ENCODE peak calls at places on chromosomes 16 and 17, in six cellular contexts. Y is cardiac muscle cell, T is foreskin fibroblast, F is fibroblast of lung, M is bronchial epithelial cell, A is progenitor cell of endocrine pancreas. Q is an unnamed sample.

GRCh38 chr16:80791411-80791810 is 13.0 kb downstream of the CDYL2 start:
- DNase-seq in F (peak), T (no peak), Y (no peak), M (no peak), A (no peak), Q (no peak)

GRCh38 chr16:75064403-75065148 is 52.0 kb downstream of the LDHD start:
- DNase-seq in F (peak), T (no peak), Y (no peak), M (peak), A (no peak), Q (no peak)

GRCh38 chr16:82935781-82936180 is 309.0 kb downstream of the CDH13 start:
- DNase-seq in T (no peak), M (no peak), A (no peak), Y (no peak), F (no peak), Q (no peak)

GRCh38 chr17:36938566-36939058 is 1.3 kb downstream of the LHX1 start:
- DNase-seq in F (no peak), Y (no peak), T (no peak), A (no peak), M (no peak), Q (no peak)

GRCh38 chr16:56565023-56565477 is at the start of gene MT4:
- DNase-seq in T (no peak), Y (no peak), M (no peak), A (no peak), F (no peak), Q (no peak)

GRCh38 chr16:2482181-2483107 is 7.5 kb downstream of the TBC1D24 start:
- DNase-seq in A (no peak), M (no peak), Y (peak), T (peak), F (peak), Q (peak)

GRCh38 chr17:9512323-9513168 is 63.1 kb downstream of the STX8 start:
- DNase-seq in F (peak), A (no peak), Y (peak), T (peak), M (peak), Q (peak)

GRCh38 chr16:79876332-79876730 is 275.8 kb upstream of the MAF start:
- DNase-seq in Y (no peak), M (no peak), F (no peak), A (no peak), T (no peak), Q (no peak)

GRCh38 chr16:66273644-66274334 is 92.7 kb upstream of the CDH5 start:
- DNase-seq in T (peak), F (peak), A (no peak), M (peak), Y (peak), Q (peak)

GRCh38 chr16:82182237-82183003 is 12.4 kb upstream of the MPHOSPH6 start:
- DNase-seq in A (no peak), Y (peak), T (no peak), F (no peak), M (no peak), Q (no peak)

GRCh38 chr17:47733414-47734288 is 615 bp downstream of the TBX21 start:
- DNase-seq in T (no peak), F (no peak), M (no peak), A (no peak), Y (no peak), Q (no peak)

GRCh38 chr16:56115817-56116576 is 75.3 kb upstream of the GNAO1 start:
- DNase-seq in F (no peak), T (no peak), Y (no peak), M (no peak), A (no peak), Q (no peak)

GRCh38 chr17:27315322-27315721 is 21.4 kb downstream of the WSB1 start:
- DNase-seq in F (peak), T (peak), A (no peak), M (no peak), Y (peak), Q (peak)

GRCh38 chr17:64662774-64663367 is 764 bp upstream of the SMURF2 start:
- DNase-seq in T (no peak), Y (no peak), A (no peak), M (peak), F (no peak), Q (no peak)

GRCh38 chr16:80116711-80117110 is 424.1 kb upstream of the DYNLRB2 start:
- DNase-seq in T (no peak), A (no peak), M (peak), F (no peak), Y (no peak), Q (no peak)

GRCh38 chr17:60577147-60577925 is 22.7 kb upstream of the PPM1D start:
- DNase-seq in M (no peak), F (peak), Y (peak), A (no peak), T (peak), Q (peak)

GRCh38 chr17:73647331-73647730 is 3.1 kb upstream of the SDK2 start:
- DNase-seq in A (no peak), M (no peak), F (no peak), Y (no peak), T (no peak), Q (no peak)

GRCh38 chr16:31519746-31520145 is 8.0 kb upstream of the AHSP start:
- DNase-seq in F (no peak), Y (no peak), M (no peak), T (no peak), A (no peak), Q (no peak)

GRCh38 chr16:30535777-30536190 is 1.1 kb upstream of the ZNF747 start:
- DNase-seq in M (peak), F (peak), T (peak), Y (peak), A (no peak), Q (peak)

GRCh38 chr16:55073830-55074229 is 143.2 kb downstream of the IRX5 start:
- DNase-seq in M (no peak), F (no peak), Y (no peak), T (no peak), A (no peak), Q (no peak)

GRCh38 chr16:7624871-7625766 is 292.5 kb downstream of the RBFOX1 start:
- DNase-seq in A (no peak), F (no peak), Y (no peak), M (no peak), T (no peak), Q (no peak)

GRCh38 chr17:180380-181212 is 854 bp downstream of the DOC2B start:
- DNase-seq in Y (no peak), F (no peak), M (no peak), A (no peak), T (no peak), Q (no peak)

DNA sequence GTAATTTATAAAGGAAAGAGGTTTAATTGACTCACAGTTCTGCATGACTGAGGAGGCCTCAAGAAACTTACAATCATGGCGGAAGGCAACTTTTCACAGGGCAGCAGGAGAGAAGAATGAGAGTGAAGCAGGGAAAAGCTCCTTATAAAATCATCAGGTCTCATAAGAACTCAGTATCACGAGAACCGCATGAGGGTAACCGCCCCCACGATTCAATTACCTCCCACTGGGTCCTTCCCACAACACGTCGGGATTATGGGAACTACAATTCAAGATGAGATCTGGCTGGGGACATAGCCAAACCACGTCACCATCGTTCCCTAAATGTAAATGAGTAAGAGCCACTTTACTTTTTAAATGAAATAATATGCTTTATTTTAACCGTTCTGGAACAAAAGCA is 89.9 kb upstream of the NACA2 start:
- DNase-seq in M (no peak), Y (no peak), T (no peak), F (no peak), A (no peak), Q (no peak)
- TF ChIP-seq CTCF in M (no peak), Y (no peak), T (no peak), F (no peak), A (no peak), Q (no peak)

GRCh38 chr17:81184596-81184995 is 18.6 kb upstream of the AATK start:
- DNase-seq in T (no peak), A (no peak), M (no peak), F (no peak), Y (no peak), Q (no peak)
- TF ChIP-seq CTCF in T (no peak), A (no peak), M (no peak), F (no peak), Y (no peak), Q (no peak)

GRCh38 chr17:17659340-17659739 is 21.9 kb upstream of the RAI1 start:
- DNase-seq in Y (no peak), T (no peak), F (no peak), A (no peak), M (no peak), Q (no peak)

GRCh38 chr17:17663160-17664072 is 17.8 kb upstream of the RAI1 start:
- DNase-seq in Y (peak), F (peak), T (peak), A (peak), M (peak), Q (peak)

GRCh38 chr17:17664073-17664470 is 17.2 kb upstream of the RAI1 start:
- DNase-seq in M (no peak), Y (no peak), T (no peak), A (no peak), F (no peak), Q (no peak)

GRCh38 chr17:17661134-17661533 is 20.1 kb upstream of the RAI1 start:
- DNase-seq in Y (no peak), F (no peak), M (no peak), A (no peak), T (no peak), Q (no peak)

GRCh38 chr17:17661834-17662233 is 19.4 kb upstream of the RAI1 start:
- DNase-seq in F (no peak), Y (no peak), A (no peak), M (no peak), T (no peak), Q (no peak)
- TF ChIP-seq CTCF in F (peak), Y (no peak), A (peak), M (no peak), T (no peak), Q (peak)

DNA sequence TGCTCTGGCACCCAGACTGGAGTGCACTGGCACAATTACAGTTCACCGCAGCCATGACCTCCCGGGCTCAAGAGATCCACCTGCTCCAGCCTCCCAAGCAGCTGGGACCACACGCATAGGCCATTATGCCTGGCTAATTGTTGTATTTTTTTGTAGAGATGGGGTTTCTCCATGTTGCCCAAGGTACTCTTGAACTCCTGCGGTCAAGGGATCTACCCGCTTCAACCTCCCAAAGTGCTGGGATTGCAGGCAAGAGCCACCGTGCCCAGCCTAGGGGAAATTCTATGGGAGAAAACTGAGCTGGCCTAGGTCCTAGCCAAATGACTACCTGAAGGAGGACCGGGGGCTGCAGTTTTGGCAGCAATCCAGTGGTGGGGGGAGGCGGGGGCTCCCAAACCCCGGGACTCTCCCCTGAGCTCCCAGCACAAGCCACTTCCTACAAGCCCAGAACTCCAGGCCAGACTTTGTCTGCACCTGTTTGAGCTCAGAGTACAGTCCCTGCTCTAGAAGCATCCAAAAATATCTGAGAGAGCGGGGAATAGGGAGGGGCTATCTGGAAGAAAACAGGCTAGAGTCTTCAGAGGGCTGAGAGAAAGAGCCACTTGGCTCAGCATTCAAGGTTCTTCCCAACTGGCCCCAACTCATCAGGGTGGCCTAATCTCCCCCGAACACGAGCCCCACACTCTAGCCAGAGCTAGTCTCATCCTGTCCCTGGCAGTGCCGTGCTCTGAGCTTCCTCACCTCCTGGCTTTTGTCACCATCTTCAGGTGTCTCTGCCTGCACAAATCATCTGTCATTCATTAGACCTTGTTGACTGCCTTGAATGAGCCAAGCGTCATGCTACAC is 9.1 kb downstream of the SRL start:
- DNase-seq in T (no peak), Y (no peak), F (no peak), A (no peak), M (no peak), Q (no peak)
- TF ChIP-seq CTCF in T (no peak), Y (no peak), F (no peak), A (no peak), M (no peak), Q (no peak)

GRCh38 chr17:4008082-4008435 is 43.8 kb upstream of the ATP2A3 start:
- DNase-seq in A (no peak), T (no peak), F (no peak), Y (no peak), M (no peak), Q (no peak)
- TF ChIP-seq CTCF in A (no peak), T (no peak), F (peak), Y (peak), M (no peak), Q (peak)

GRCh38 chr17:44071198-44071520 is 624 bp downstream of the G6PC3 start:
- DNase-seq in A (no peak), T (peak), F (peak), M (peak), Y (no peak), Q (no peak)

GRCh38 chr17:44071772-44072171 is 1.2 kb downstream of the G6PC3 start:
- DNase-seq in A (no peak), F (peak), T (peak), M (peak), Y (no peak), Q (no peak)

GRCh38 chr17:44067547-44067945 is 1.1 kb upstream of the LSM12 start:
- DNase-seq in Y (no peak), F (no peak), A (no peak), M (no peak), T (no peak), Q (no peak)

GRCh38 chr17:44069974-44070454 is 521 bp upstream of the G6PC3 start:
- DNase-seq in T (peak), M (no peak), A (no peak), F (peak), Y (peak), Q (peak)

DNA sequence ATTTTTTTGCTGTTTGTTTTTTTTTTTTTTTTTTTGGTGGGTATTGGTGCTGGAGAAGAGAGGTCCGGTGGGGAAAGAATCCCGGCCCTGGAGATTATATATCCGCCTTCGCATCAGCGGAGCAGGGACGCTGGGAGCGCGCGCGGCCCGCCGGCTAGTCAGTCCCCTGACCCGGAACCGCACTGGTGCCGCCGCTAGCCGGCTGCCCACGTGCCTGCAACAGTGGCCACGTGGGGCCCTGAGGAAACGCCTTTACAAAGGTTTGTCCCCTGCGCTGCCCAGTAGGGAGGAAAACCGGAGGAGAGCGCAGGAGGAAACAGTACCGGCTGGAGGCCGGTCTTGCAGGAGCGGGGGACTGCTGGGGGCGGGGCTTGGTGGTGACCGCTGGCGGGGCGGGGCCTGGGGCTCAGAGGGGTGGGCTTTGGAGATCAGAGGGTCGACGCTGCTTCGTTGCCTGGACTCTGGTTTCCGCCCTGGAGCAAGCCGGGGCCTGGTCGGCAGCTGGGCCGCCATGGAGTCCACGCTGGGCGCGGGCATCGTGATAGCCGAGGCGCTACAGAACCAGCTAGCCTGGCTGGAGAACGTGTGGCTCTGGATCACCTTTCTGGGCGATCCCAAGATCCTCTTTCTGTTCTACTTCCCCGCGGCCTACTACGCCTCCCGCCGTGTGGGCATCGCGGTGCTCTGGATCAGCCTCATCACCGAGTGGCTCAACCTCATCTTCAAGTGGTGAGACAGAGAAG is at the start of gene G6PC3:
- DNase-seq in Y (peak), T (peak), M (peak), F (peak), A (peak), Q (peak)
- TF ChIP-seq CTCF in Y (no peak), T (no peak), M (no peak), F (no peak), A (no peak), Q (peak)

Q was measured in HFFc6.